ENCODE peak calls at places on chromosomes 6 and 20, in ten cellular contexts. T is CD8-positive, alpha-beta memory T cell; G is HCT116; U is Panc1; O is left lung; S is transverse colon; V is upper lobe of right lung; C is BJ; Y is brain microvascular endothelial cell; D is heart left ventricle. B is an unnamed sample. For H3K36me3, the result is how much of the 10 kb centered on the place peaks cover.

GRCh38 chr6:89299451-89299850 is 15.6 kb downstream of the GABRR2 start:
- DNase-seq in C (no peak), D (no peak), G (peak), O (no peak), Y (no peak), U (no peak), V (no peak), S (no peak), T (no peak), B (no peak)

GRCh38 chr6:79640146-79641111 is 9.3 kb downstream of the SH3BGRL2 start:
- DNase-seq in Y (no peak), O (peak), U (no peak), S (no peak), G (no peak), C (no peak), T (no peak), D (peak), V (no peak), B (no peak)

GRCh38 chr6:135675862-135676261 is 175.6 kb upstream of the PDE7B start:
- DNase-seq in U (peak), V (no peak), D (no peak), T (no peak), O (no peak), G (peak), S (no peak), C (no peak), Y (peak), B (no peak)

GRCh38 chr6:91167846-91168245 is 581.0 kb upstream of the MAP3K7 start:
- DNase-seq in C (no peak), Y (no peak), S (no peak), T (no peak), G (no peak), D (no peak), O (no peak), V (no peak), U (no peak), B (no peak)

GRCh38 chr6:149723771-149724417 is 6.0 kb upstream of the LATS1 start:
- DNase-seq in G (peak), S (peak), V (no peak), T (no peak), D (peak), O (no peak), C (no peak), Y (peak), U (no peak), B (peak)

GRCh38 chr20:20668639-20669038 is 43.8 kb downstream of the RALGAPA2 start:
- DNase-seq in T (no peak), G (no peak), U (no peak), S (no peak), V (no peak), C (no peak), Y (peak), D (no peak), O (no peak), B (no peak)

GRCh38 chr20:58650181-58650775 is 805 bp upstream of the STX16 start:
- DNase-seq in V (peak), D (peak), T (peak), S (no peak), Y (no peak), U (no peak), O (peak), C (no peak), G (no peak), B (peak)

GRCh38 chr6:158208226-158208807 is 40.2 kb downstream of the GTF2H5 start:
- DNase-seq in T (no peak), G (no peak), C (no peak), Y (no peak), U (no peak), S (no peak), O (no peak), D (no peak), V (no peak), B (no peak)

GRCh38 chr6:109359248-109359647 is 23.0 kb downstream of the CD164 start:
- DNase-seq in G (no peak), D (no peak), Y (no peak), V (no peak), O (no peak), C (no peak), T (no peak), U (no peak), S (no peak), B (no peak)

GRCh38 chr6:107822154-107823046 is 1.7 kb downstream of the SCML4 start:
- DNase-seq in S (peak), T (peak), V (no peak), Y (no peak), D (no peak), C (no peak), U (no peak), O (no peak), G (no peak), B (no peak)

GRCh38 chr20:41436679-41437078 is 70.1 kb upstream of the EMILIN3 start:
- DNase-seq in Y (peak), T (no peak), G (no peak), O (no peak), U (no peak), D (no peak), S (no peak), V (no peak), C (no peak), B (no peak)

DNA sequence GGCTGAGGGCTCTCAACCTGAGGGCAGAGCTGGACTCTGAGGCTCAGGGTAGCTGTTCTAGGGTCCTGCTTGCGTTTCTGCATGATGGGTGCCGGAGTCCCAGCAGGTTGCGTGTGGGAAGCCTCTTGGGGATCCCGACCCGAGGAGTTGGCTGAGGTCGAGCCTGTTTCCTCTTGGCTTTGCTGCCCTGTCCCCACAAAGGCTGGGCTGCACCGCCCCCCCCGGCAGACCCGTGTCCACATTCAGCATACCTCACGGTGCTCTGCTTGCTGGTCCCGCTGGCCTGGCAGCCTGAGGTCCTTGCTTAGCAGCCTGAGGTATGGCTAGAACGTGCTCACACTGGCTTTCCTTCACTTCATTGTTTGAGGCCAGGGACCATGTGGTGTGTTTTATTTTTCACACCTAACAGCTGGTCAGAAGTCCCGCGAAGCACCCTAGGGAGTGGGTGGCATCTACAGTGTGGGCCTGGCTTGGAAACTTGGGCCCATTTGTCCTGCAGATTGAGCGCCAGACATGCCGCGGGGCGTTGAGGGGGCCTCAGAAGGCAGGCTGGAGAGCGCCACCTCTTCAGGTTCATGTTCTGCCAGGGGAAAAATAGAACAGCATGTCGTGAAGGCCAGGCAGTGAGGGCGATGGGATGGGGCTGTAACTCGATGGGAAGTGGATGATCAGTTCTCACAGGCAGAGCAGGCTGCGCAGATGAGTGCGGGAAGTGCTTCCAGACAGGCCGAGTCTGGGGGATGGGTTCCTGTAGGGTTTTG is 9.5 kb downstream of the LSM14B start:
- DNase-seq in Y (no peak), T (no peak), D (no peak), V (no peak), U (no peak), C (no peak), S (no peak), O (peak), G (no peak), B (no peak)
- H3K36me3 ChIP-seq in Y (half or more), T (half or more), D (under half), V (half or more), U (under half), C (half or more), S (under half), O (under half), G (half or more), B (under half)

DNA sequence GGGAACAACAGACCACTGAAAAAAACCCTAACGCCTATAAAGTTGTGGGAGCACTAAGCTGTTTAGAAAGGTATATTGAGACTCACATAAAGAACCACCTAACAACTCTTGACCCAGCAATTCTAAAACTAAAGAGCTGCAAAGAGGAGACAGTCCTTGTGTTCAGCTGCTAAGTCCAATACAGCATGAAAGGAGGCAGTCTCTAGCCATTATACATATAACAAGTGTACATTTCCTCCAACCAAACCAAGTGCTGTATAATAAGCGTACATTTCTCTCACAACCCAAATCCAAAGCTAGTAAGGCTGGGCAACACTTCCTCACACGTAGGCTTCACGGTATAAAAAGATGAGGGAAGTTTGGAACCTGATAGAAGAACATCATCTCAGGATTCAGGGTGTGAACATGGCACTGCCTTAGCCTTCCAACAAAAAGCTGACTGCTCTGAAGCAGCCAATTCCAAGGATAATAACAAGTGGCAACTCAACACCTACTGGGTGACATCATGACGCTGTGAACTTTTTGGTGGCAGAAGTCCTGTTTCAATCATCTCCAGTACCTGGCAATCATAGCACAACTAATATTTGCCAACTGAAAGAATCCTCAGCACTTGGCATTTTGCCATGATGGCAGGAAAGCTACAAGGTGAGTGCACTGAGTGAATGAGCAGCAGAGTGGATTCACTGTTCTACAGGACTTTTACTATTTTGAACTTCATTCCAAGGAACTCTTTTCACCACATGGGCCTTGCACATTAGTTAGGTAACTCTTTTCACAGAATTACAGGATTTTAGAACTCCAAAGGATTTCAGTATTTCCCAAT is 16.6 kb downstream of the TBC1D20 start:
- DNase-seq in D (no peak), U (no peak), O (no peak), G (no peak), V (no peak), C (no peak), S (no peak), T (no peak), Y (no peak), B (no peak)
- H3K36me3 ChIP-seq in D (under half), U (under half), O (under half), G (under half), V (half or more), C (under half), S (under half), T (under half), Y (under half), B (under half)

GRCh38 chr20:47241345-47241781 is 115.1 kb downstream of the ZMYND8 start:
- DNase-seq in S (peak), V (no peak), U (no peak), G (no peak), O (no peak), T (no peak), Y (peak), D (no peak), C (peak), B (no peak)

GRCh38 chr20:47243003-47243402 is 113.5 kb downstream of the ZMYND8 start:
- DNase-seq in S (no peak), C (no peak), Y (no peak), G (no peak), V (no peak), U (no peak), O (no peak), T (no peak), D (no peak), B (no peak)

GRCh38 chr20:47243906-47244305 is 112.6 kb downstream of the ZMYND8 start:
- DNase-seq in C (no peak), S (no peak), V (no peak), U (no peak), D (no peak), O (no peak), G (no peak), Y (no peak), T (no peak), B (no peak)

GRCh38 chr20:47246061-47246460 is 110.4 kb downstream of the ZMYND8 start:
- DNase-seq in O (no peak), V (no peak), T (no peak), D (no peak), Y (no peak), U (no peak), C (no peak), S (no peak), G (no peak), B (no peak)

DNA sequence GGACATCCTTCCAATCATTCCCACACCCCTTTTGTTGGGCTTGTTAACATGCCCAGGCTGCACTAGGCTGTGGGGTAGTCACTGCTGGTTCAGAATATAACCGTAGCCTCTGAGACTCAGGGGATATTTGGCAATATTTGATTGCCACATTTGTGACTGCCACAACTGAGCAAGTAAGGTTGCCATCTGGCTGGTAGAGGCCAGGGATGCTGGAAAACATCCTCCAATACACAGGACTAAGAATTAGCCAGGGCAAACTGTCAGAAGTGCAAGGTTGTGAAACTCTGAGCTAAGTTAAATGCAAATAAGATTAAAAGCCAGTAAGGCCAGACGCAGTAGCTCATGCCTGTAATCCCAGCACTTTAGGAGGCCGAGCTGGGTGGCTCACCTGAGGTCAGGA is 112.0 kb downstream of the ZMYND8 start:
- DNase-seq in G (no peak), V (no peak), U (no peak), Y (no peak), T (no peak), S (no peak), C (no peak), O (no peak), D (no peak), B (no peak)
- H3K36me3 ChIP-seq in G (under half), V (half or more), U (under half), Y (half or more), T (under half), S (under half), C (under half), O (under half), D (under half), B (under half)

GRCh38 chr6:35596448-35597442 is 84.0 kb upstream of the TULP1 start:
- DNase-seq in U (no peak), Y (peak), C (no peak), S (no peak), G (peak), O (no peak), V (no peak), D (no peak), T (no peak), B (no peak)

GRCh38 chr6:35590622-35591066 is 77.9 kb upstream of the TULP1 start:
- DNase-seq in V (no peak), O (no peak), S (peak), U (no peak), D (no peak), T (no peak), Y (no peak), C (no peak), G (no peak), B (no peak)

GRCh38 chr6:35592178-35592577 is 79.5 kb upstream of the TULP1 start:
- DNase-seq in T (no peak), V (no peak), Y (no peak), O (no peak), D (no peak), S (no peak), C (no peak), G (no peak), U (no peak), B (no peak)

GRCh38 chr6:35589904-35590303 is 77.2 kb upstream of the TULP1 start:
- DNase-seq in G (no peak), O (no peak), T (no peak), D (no peak), S (no peak), C (no peak), U (no peak), Y (no peak), V (no peak), B (no peak)

GRCh38 chr6:35594503-35595186 is 81.9 kb upstream of the TULP1 start:
- DNase-seq in G (no peak), C (no peak), O (no peak), Y (no peak), T (no peak), D (no peak), V (no peak), S (no peak), U (no peak), B (no peak)
- H3K36me3 ChIP-seq in G (under half), C (under half), O (under half), Y (under half), T (under half), D (under half), V (half or more), S (under half), U (under half), B (half or more)

DNA sequence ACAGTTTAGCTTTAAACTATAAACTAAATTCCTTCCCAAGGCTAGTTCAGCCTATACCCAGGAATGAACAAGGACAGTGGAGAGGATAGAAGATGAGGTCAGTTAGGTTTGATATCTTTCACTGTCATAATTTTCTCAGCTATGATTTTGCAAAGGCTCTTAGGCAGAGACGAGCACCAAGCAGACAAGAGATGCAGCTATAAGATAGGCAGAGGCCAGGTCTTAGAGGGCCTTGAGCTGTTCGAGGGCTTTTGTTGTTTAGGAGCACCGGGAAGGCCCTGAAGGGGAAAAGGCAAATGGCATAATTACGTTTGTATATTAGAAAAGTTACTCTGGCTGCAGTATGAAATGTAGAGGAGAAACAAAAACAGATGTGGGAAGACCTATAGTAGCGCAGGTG is 59.8 kb downstream of the DOP1A start:
- DNase-seq in S (no peak), C (no peak), U (no peak), Y (no peak), V (no peak), O (no peak), D (no peak), G (no peak), T (no peak), B (no peak)
- H3K36me3 ChIP-seq in S (under half), C (under half), U (under half), Y (under half), V (half or more), O (under half), D (under half), G (under half), T (under half), B (half or more)

DNA sequence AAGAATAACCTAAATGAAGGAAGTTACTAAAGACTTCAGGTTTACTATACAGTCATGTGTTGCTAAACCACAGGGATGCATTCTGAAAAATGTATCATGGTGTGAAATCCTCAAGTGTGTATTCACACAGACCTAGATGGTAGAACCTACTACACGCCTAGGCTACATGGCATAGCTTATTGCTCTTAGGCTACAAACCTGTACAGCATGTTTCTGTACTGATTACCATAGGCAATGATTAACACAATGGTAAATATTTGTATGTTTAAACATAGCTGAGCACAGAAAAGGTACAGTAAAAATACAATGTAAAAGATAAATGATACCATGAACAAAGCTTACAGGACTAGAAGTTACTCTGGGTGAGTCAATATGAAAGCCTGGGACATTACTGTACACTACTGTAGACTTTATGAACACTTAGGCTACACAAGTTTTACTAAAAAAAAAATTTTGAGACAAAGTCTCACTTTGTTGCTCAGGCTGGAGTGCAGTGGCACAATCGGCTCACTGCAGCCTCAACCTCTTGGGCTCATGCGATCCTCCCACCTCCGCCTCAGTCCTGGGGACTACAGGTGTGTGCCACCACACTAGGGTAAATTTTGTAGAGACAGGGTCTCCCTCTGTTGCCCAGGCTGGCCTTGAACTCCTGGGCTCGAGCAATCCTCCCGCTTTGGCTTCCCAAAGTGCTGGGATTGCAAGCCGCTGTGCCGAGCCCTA is 36.0 kb downstream of the ADNP start:
- DNase-seq in G (no peak), V (no peak), C (no peak), T (no peak), S (no peak), U (no peak), Y (no peak), D (no peak), O (no peak), B (peak)
- H3K36me3 ChIP-seq in G (half or more), V (half or more), C (under half), T (half or more), S (under half), U (under half), Y (half or more), D (under half), O (under half), B (half or more)

DNA sequence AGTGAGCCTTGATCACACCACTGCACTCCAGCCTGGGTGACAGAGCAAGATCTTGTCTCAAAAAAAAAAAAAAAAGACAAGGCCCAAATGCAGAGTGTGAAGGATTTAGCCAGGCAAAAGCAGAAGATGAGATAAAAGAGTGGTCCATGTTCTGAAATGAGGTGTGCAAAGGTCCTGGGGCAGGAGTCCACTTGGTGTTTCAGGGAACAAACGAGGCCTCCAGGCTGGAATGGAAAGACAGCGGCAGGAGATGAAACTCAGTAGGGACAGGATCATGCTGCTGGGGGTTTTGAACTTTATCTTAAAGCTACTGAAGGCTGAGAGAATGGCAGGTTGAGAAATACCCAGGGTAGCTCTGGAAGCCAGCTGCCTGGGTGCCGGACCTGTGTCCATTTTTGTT is 178.2 kb downstream of the ZMYND8 start:
- DNase-seq in U (no peak), T (no peak), O (no peak), S (no peak), V (no peak), G (no peak), C (no peak), Y (no peak), D (no peak), B (peak)
- H3K36me3 ChIP-seq in U (under half), T (under half), O (under half), S (under half), V (under half), G (under half), C (under half), Y (under half), D (under half), B (under half)

DNA sequence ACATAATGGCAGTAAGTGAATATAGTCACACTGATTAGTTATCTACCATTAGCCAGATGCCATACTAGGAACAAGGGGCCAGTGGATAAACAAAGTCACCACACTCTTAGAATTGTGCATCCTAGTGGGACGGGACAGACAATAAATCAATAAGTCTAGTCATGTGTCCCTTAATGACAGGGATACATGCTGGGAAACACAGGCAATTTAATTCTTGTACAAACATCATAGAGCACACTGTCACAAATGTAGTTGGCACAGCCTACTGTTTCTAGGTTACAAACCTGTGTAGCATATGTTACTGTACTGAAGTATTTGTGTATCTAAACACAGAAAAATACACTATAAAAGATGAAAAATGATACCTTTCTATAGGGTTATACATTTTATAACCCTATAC is 123.0 kb upstream of the FAM184A start:
- DNase-seq in C (no peak), V (no peak), G (no peak), D (no peak), Y (no peak), O (no peak), U (no peak), S (no peak), T (no peak), B (no peak)
- H3K36me3 ChIP-seq in C (under half), V (under half), G (under half), D (under half), Y (under half), O (under half), U (under half), S (under half), T (under half), B (under half)

GRCh38 chr6:35943390-35943789 is 22.5 kb upstream of the SRPK1 start:
- DNase-seq in O (no peak), Y (no peak), G (no peak), S (no peak), V (no peak), D (no peak), U (no peak), T (no peak), C (no peak), B (no peak)
- H3K36me3 ChIP-seq in O (under half), Y (under half), G (under half), S (under half), V (under half), D (under half), U (under half), T (under half), C (under half), B (under half)